ENCODE peak calls at places on chromosomes 7 and 10, in seven cellular contexts. X is SK-N-SH, B is AG10803, Z is AG04450, P is esophagus squamous epithelium, J is fibroblast of pulmonary artery, N is left lung. H is an unnamed sample.

GRCh38 chr7:106114735-106115383 is 2.7 kb upstream of the SYPL1 start:
- DNase-seq in J (no peak), X (no peak), P (no peak), Z (no peak), B (no peak), N (no peak), H (no peak)

GRCh38 chr7:17709599-17709998 is 230.7 kb downstream of the SNX13 start:
- DNase-seq in B (no peak), P (no peak), X (no peak), J (no peak), N (no peak), Z (no peak), H (no peak)

GRCh38 chr10:69769395-69769989 is 32.2 kb upstream of the COL13A1 start:
- DNase-seq in P (no peak), X (no peak), J (peak), Z (peak), B (peak), N (no peak), H (peak)

GRCh38 chr10:132162021-132162531 is 24.7 kb upstream of the DPYSL4 start:
- DNase-seq in X (no peak), Z (no peak), J (no peak), P (no peak), B (no peak), N (no peak), H (no peak)

GRCh38 chr10:78263521-78263988 is 229.9 kb downstream of the RPS24 start:
- DNase-seq in N (no peak), X (no peak), B (peak), P (no peak), J (no peak), Z (no peak), H (peak)

GRCh38 chr7:158740657-158741293 is 36.2 kb upstream of the NCAPG2 start:
- DNase-seq in P (no peak), Z (peak), J (peak), X (no peak), B (peak), N (no peak), H (no peak)

GRCh38 chr7:45402480-45403218 is 171.5 kb upstream of the ADCY1 start:
- DNase-seq in B (peak), J (peak), Z (peak), P (no peak), N (no peak), X (no peak), H (peak)

GRCh38 chr10:133071801-133072595 is 15.7 kb upstream of the ADGRA1 start:
- DNase-seq in P (no peak), X (peak), N (no peak), Z (no peak), B (no peak), J (no peak), H (no peak)

GRCh38 chr10:99983280-99983988 is 26.3 kb downstream of the DNMBP start:
- DNase-seq in Z (no peak), P (no peak), N (no peak), J (peak), B (peak), X (peak), H (peak)

GRCh38 chr7:76048668-76048988 is 722 bp downstream of the MDH2 start:
- DNase-seq in P (no peak), Z (no peak), X (peak), N (peak), J (no peak), B (no peak), H (no peak)

GRCh38 chr7:98568891-98569290 is 48.2 kb upstream of the NPTX2 start:
- DNase-seq in J (peak), B (no peak), N (no peak), Z (no peak), X (peak), P (no peak), H (no peak)

GRCh38 chr7:8228068-8228467 is 33.9 kb downstream of the ICA1 start:
- DNase-seq in P (no peak), B (no peak), Z (no peak), J (no peak), N (no peak), X (no peak), H (no peak)

GRCh38 chr7:94367940-94368339 is 26.8 kb upstream of the COL1A2 start:
- DNase-seq in P (no peak), J (peak), N (no peak), X (no peak), B (peak), Z (no peak), H (no peak)

GRCh38 chr10:30803901-30804322 is 174.4 kb upstream of the LYZL2 start:
- DNase-seq in X (no peak), J (peak), Z (peak), N (no peak), P (no peak), B (peak), H (no peak)

GRCh38 chr10:131891196-131891928 is 9.4 kb upstream of the PPP2R2D start:
- DNase-seq in B (no peak), N (no peak), P (no peak), Z (no peak), X (peak), J (no peak), H (no peak)

GRCh38 chr7:3154881-3155494 is 111.3 kb upstream of the CARD11 start:
- DNase-seq in J (peak), N (no peak), X (peak), Z (peak), B (peak), P (no peak), H (peak)

GRCh38 chr7:74009719-74010118 is 18.3 kb upstream of the ELN start:
- DNase-seq in N (no peak), X (no peak), B (no peak), J (no peak), P (no peak), Z (no peak), H (no peak)
- H3K4me3 ChIP-seq in N (no peak), X (no peak), B (no peak), J (no peak), P (no peak), Z (no peak), H (no peak)

DNA sequence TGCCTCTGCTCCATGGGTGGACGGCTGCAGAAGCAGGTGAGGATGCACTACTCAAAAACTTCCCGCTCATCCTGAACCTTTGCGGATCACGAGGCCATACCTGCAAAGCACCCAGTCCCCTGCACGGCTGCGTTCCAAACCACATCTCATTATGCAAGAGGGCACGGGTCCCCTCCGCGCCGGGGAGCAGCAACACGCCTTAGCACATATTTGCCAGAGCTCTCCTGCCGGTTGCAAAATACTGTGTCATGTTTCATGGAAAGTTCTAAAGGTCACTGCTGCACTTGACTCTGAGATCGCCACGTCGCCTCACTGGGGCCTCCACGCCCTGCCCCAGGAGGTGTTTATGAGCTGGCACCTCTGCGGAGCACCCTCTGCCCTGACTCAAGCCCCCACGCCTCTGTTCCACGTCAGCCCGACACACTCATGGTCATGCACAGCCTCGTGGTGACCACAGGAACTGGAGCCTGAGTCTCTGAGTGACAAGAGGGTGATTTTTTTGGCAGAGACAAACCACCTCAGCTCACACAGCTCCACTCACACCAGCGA is 131.8 kb downstream of the PRKAG2 start:
- DNase-seq in N (peak), Z (no peak), P (no peak), B (peak), J (peak), X (no peak), H (peak)
- TF ChIP-seq CTCF in N (no peak), Z (peak), P (no peak), B (peak), J (peak), X (peak), H (peak)

DNA sequence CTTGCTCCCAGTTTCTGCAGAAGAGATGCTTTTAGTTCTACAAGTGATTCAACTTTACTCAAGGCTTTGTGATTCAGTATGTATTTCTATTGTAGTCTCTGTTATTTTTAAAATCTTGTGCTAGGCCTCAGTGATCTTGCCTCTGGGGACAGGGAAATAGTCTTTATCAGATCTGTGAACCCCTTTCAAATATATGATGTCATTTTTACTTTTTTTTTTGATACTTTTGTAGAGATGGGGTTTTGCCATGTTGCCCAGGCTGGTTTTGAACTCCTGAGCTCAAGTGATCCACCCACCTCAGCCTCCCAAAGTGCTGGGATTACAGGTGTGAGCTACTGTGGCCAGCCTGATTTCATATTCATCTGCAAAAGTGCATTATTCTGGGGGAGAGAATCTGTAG is 3.4 kb downstream of the SNX10 start:
- DNase-seq in P (no peak), Z (no peak), B (no peak), J (no peak), N (no peak), X (no peak), H (no peak)
- H3K4me3 ChIP-seq in P (no peak), Z (no peak), B (no peak), J (no peak), N (no peak), X (no peak), H (no peak)

GRCh38 chr7:151309306-151309705 is 32.3 kb upstream of the NUB1 start:
- DNase-seq in X (no peak), B (peak), N (no peak), P (no peak), Z (no peak), J (peak), H (no peak)

GRCh38 chr7:151310578-151310977 is 31.0 kb upstream of the NUB1 start:
- DNase-seq in X (peak), J (peak), Z (no peak), N (no peak), P (no peak), B (peak), H (peak)

GRCh38 chr7:151312831-151313809 is 28.5 kb upstream of the NUB1 start:
- DNase-seq in B (no peak), J (no peak), P (no peak), N (no peak), X (no peak), Z (no peak), H (no peak)

GRCh38 chr7:151312356-151312755 is 29.3 kb upstream of the NUB1 start:
- DNase-seq in N (no peak), X (no peak), Z (no peak), P (no peak), B (no peak), J (no peak), H (no peak)

GRCh38 chr7:151311294-151311864 is 30.2 kb upstream of the NUB1 start:
- DNase-seq in P (no peak), N (no peak), X (no peak), J (peak), B (no peak), Z (no peak), H (no peak)
- TF ChIP-seq CTCF in P (no peak), N (peak), X (peak), J (peak), B (no peak), Z (peak), H (peak)

DNA sequence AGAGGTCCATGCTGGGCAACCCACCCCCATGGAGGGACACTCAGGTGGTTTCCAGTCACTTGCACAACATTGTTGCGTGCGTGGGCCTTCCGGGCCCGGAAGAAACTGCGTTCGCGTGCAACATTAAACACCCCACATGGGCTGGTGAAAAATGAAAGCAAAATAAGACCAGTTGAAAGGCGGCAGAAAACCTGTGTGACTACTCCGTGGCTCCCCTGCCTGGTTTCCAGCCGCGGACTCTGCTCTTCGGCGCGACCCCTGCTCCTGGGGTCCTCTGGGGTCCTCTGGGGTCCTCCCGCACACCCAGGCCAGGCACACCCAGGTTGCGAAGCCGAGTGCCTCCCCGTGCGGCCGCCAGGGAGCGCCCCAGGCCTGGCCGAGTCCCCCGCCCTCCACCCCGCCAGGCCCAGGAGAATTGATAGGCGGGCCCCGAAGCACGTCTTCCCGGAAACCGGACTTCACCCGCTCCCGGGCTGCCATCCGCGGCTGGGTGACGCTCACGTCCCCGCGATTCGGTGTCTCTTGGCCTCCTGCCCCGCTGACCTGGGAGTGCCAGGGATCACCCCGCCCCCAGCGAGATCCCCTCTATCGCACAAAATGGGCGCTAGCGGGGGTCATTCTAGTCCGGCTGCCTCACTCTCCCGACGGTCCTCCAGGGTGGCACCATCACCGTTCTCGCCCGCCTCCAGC is 1.9 kb upstream of the SH2D4B start:
- DNase-seq in P (peak), Z (no peak), N (peak), B (peak), X (no peak), J (no peak), H (no peak)
- H3K4me3 ChIP-seq in P (peak), Z (peak), N (peak), B (peak), X (no peak), J (no peak), H (peak)

DNA sequence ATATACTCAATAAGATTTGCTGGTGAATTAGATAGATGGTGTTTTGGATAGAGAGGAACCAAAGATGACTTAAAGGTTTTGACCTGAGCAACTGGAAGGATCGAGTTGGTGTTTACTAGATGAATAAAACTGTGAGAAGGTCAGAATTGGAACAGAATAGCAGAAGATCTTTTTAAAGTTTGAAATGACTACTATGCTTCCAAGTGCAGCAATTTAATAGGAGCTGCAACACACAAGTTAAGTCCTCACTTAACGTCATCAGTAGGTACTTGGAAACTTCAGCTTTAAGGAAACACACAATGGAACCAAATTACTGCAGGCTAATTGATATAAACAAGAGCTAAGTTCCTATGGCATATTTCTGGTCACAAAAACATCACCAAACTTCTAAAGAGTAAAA is 86.5 kb downstream of the RTKN2 start:
- DNase-seq in N (no peak), J (no peak), Z (no peak), P (no peak), B (no peak), X (no peak), H (no peak)
- TF ChIP-seq CTCF in N (no peak), J (no peak), Z (no peak), P (no peak), B (no peak), X (no peak), H (no peak)

GRCh38 chr10:32954545-32955298 is 3.3 kb downstream of the ITGB1 start:
- DNase-seq in N (no peak), P (no peak), B (no peak), Z (no peak), X (no peak), J (no peak), H (no peak)
- H3K4me3 ChIP-seq in N (peak), P (peak), B (peak), Z (peak), X (peak), J (peak), H (peak)

GRCh38 chr7:134545918-134546317 is 3.0 kb upstream of the AKR1B15 start:
- DNase-seq in X (no peak), Z (no peak), B (no peak), J (no peak), N (no peak), P (no peak), H (no peak)

GRCh38 chr7:134549366-134549765 is 456 bp downstream of the AKR1B15 start:
- DNase-seq in J (no peak), P (no peak), B (no peak), Z (no peak), N (no peak), X (no peak), H (no peak)

GRCh38 chr7:134548877-134549276 is at the start of gene AKR1B15:
- DNase-seq in N (no peak), J (peak), X (no peak), B (peak), Z (no peak), P (no peak), H (no peak)

GRCh38 chr7:134546903-134547737 is 1.8 kb upstream of the AKR1B15 start:
- DNase-seq in N (peak), B (peak), X (peak), J (peak), Z (no peak), P (no peak), H (no peak)

DNA sequence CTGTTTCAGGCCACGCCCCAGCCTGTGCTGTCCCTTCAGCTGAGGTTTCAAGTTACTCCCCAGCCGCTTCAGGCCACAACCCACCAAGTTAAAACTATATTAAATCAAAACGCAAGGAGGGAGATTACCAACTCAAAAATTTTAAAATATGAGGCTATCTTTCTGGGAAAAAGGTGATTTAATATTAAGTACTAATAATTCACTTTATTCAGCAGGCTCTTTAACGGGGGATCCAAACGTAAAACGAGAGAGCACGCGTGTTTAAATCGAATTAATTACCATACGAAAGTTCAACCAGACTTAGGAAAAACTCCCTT is 1.2 kb upstream of the AKR1B15 start:
- DNase-seq in J (peak), X (no peak), N (peak), B (peak), Z (no peak), P (no peak), H (no peak)
- TF ChIP-seq CTCF in J (no peak), X (no peak), N (no peak), B (no peak), Z (no peak), P (no peak), H (no peak)

GRCh38 chr10:484925-485661 is 204.4 kb downstream of the DIP2C start:
- DNase-seq in J (no peak), X (no peak), N (no peak), B (no peak), Z (no peak), P (no peak), H (no peak)
- H3K4me3 ChIP-seq in J (peak), X (no peak), N (peak), B (peak), Z (peak), P (peak), H (peak)

DNA sequence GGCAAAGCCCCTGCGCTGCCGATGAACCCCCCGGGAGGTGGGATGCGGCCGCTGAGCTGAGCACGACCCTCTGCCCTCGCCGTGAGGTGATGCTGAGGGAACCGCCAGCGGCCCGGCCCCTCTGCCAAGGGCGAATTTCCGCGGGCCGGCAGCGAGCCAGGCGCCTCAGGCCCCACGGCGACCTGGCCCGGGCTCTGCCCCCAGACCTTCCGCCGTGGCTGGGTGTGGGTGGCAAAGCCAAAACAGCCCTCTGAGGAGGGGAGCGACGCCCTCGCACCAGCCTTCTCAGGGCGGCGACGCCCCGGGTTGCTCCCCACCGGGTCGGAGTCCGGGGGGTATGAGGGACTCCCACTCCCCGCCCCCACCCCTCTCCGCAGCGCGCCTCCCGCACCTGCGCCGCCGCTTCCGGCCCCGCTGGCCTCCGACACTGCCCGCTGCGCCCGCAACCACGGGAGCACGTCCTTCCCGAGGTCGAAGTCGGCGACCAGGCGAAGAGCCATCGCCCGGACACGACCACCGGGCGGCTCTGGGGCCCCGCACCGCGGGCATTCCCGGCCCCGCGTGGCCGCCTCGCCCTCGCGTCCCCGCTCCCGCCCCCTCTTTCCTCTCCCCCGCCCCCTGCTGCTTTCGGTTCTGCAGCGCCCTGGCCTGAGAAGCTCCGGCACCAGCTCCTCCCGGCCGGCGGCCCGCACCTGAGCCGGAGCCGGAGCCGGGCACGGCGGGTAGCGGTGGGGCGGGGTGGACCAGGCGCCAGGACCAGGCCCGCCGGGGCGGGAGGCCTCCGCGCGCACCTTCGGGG is at the start of gene GSAP:
- DNase-seq in Z (no peak), P (no peak), N (peak), J (no peak), B (peak), X (peak), H (no peak)
- TF ChIP-seq CTCF in Z (no peak), P (no peak), N (no peak), J (no peak), B (no peak), X (peak), H (no peak)

H was measured in epithelial cell of proximal tubule.